ENCODE peak calls at places on chromosomes 4 and X, in nine cellular contexts. H is endodermal cell, D is psoas muscle, N is AG10803, G is tibial artery, C is thoracic aorta, L is fibroblast of pulmonary artery, U is WTC11, R is lower leg skin. W is an unnamed sample.

GRCh38 chrX:120450163-120450562 is 18.9 kb downstream of the LAMP2 start:
- DNase-seq in H (no peak), D (no peak), N (peak), G (no peak), C (no peak), L (no peak), U (no peak), R (no peak), W (peak)

GRCh38 chr4:79578613-79579012 is 170.6 kb upstream of the GK2 start:
- DNase-seq in H (no peak), D (no peak), N (no peak), G (no peak), C (no peak), L (no peak), U (no peak), R (no peak), W (no peak)

GRCh38 chr4:152247271-152247975 is 288.5 kb downstream of the FBXW7 start:
- DNase-seq in H (peak), D (no peak), N (no peak), G (no peak), C (no peak), L (no peak), U (peak), R (no peak), W (no peak)

GRCh38 chr4:119035941-119036737 is 99.5 kb upstream of the MYOZ2 start:
- DNase-seq in H (no peak), D (peak), N (peak), G (no peak), C (no peak), L (no peak), U (no peak), R (no peak), W (no peak)

GRCh38 chrX:41238543-41238942 is 95.4 kb upstream of the DDX3X start:
- DNase-seq in H (no peak), D (no peak), N (peak), G (no peak), C (no peak), L (peak), U (no peak), R (no peak), W (peak)

GRCh38 chr4:112531146-112531545 is 15.2 kb upstream of the NEUROG2 start:
- DNase-seq in H (no peak), D (no peak), N (no peak), G (no peak), C (no peak), L (no peak), U (no peak), R (no peak), W (no peak)

GRCh38 chr4:89316187-89316586 is 8.6 kb upstream of the GPRIN3 start:
- DNase-seq in H (no peak), D (no peak), N (peak), G (no peak), C (no peak), L (peak), U (no peak), R (no peak), W (no peak)

GRCh38 chrX:21612154-21612553 is 46.0 kb downstream of the KLHL34 start:
- DNase-seq in H (no peak), D (no peak), N (no peak), G (no peak), C (no peak), L (no peak), U (no peak), R (no peak), W (no peak)

GRCh38 chrX:103248553-103248952 is 6.4 kb downstream of the TCEAL8 start:
- DNase-seq in H (no peak), D (no peak), N (peak), G (no peak), C (no peak), L (peak), U (no peak), R (no peak), W (peak)

DNA sequence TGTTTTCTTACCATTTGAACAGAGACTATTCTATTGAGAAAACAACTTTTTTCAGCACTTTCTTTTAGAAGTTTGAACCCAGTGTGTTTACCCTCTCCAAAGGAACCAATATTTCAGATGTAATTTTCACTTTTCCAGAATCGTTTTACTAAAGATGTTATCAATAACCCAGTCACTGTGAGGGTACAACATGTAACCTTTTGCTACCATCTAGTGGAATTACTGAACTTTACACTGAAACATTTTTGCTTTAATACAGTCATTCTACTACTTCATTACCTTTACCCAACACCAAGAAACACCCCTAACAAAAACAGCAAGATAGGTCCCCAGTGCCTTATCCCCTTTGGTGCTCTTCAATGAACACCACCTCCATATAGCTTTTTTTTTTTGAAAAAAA is 33.1 kb upstream of the PRDX4 start:
- DNase-seq in H (no peak), D (no peak), N (no peak), G (no peak), C (no peak), L (peak), U (no peak), R (no peak), W (peak)
- TF ChIP-seq CTCF in H (peak), D (peak), N (no peak), G (no peak), C (no peak), L (peak), U (no peak), R (no peak), W (peak)

GRCh38 chrX:5113128-5113527 is 1115.5 kb downstream of the NLGN4X start:
- DNase-seq in H (no peak), D (no peak), N (no peak), G (no peak), C (no peak), L (peak), U (no peak), R (no peak), W (peak)
- TF ChIP-seq CTCF in H (peak), D (no peak), N (no peak), G (peak), C (peak), L (no peak), U (no peak), R (no peak), W (peak)

GRCh38 chr4:136369073-136369472 is 1163.2 kb downstream of the PCDH18 start:
- DNase-seq in H (no peak), D (no peak), N (no peak), G (no peak), C (no peak), L (peak), U (no peak), R (no peak), W (peak)
- TF ChIP-seq CTCF in H (no peak), D (no peak), N (no peak), G (no peak), C (no peak), L (no peak), U (no peak), R (no peak), W (no peak)

GRCh38 chrX:2967998-2968909 is 38.1 kb upstream of the ARSH start:
- DNase-seq in H (peak), D (no peak), N (peak), G (no peak), C (no peak), L (peak), U (no peak), R (peak), W (peak)
- TF ChIP-seq CTCF in H (no peak), D (no peak), N (no peak), G (no peak), C (no peak), L (no peak), U (no peak), R (no peak), W (no peak)

GRCh38 chr4:164023214-164023613 is 528.7 kb downstream of the TMA16 start:
- DNase-seq in H (no peak), D (no peak), N (no peak), G (no peak), C (no peak), L (no peak), U (no peak), R (no peak), W (no peak)
- TF ChIP-seq CTCF in H (peak), D (no peak), N (no peak), G (no peak), C (no peak), L (no peak), U (no peak), R (no peak), W (no peak)

GRCh38 chr4:147407261-147408045 is 73.4 kb upstream of the EDNRA start:
- DNase-seq in H (peak), D (no peak), N (no peak), G (no peak), C (no peak), L (no peak), U (peak), R (no peak), W (no peak)
- TF ChIP-seq CTCF in H (peak), D (no peak), N (peak), G (peak), C (no peak), L (peak), U (peak), R (no peak), W (peak)

GRCh38 chr4:138576684-138577083 is 334.5 kb upstream of the SLC7A11 start:
- DNase-seq in H (peak), D (no peak), N (peak), G (no peak), C (no peak), L (peak), U (no peak), R (no peak), W (peak)
- TF ChIP-seq CTCF in H (peak), D (no peak), N (peak), G (no peak), C (no peak), L (peak), U (no peak), R (no peak), W (peak)

DNA sequence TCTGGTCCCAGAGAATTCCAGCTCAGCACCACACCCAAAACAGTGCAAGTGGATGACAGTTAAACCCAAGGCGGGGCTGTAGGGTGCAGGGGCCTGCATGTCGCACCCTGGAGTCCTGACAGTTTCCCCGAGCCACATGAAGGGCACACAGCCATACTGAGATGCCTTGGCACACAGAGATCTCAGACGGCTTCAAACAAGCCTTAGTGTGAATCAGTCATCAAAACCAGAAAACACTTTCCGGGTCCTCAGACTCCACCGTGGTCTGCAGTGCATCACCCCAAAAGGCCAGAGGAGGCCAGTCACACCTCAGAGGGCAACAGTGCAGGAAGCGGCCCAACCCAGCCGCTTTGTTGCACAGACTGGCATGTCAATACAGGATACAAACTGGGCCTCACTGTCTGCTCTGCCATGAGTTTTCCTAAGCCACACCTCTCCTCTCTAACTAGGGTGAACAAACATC is 64.6 kb upstream of the ENPP6 start:
- DNase-seq in H (peak), D (no peak), N (no peak), G (no peak), C (no peak), L (no peak), U (peak), R (no peak), W (peak)
- TF ChIP-seq CTCF in H (peak), D (no peak), N (no peak), G (no peak), C (no peak), L (no peak), U (no peak), R (no peak), W (no peak)

GRCh38 chrX:35380808-35381700 is 417.1 kb upstream of the MAGEB16 start:
- DNase-seq in H (no peak), D (no peak), N (peak), G (no peak), C (no peak), L (peak), U (no peak), R (no peak), W (peak)
- TF ChIP-seq CTCF in H (peak), D (peak), N (peak), G (no peak), C (peak), L (peak), U (peak), R (no peak), W (peak)

DNA sequence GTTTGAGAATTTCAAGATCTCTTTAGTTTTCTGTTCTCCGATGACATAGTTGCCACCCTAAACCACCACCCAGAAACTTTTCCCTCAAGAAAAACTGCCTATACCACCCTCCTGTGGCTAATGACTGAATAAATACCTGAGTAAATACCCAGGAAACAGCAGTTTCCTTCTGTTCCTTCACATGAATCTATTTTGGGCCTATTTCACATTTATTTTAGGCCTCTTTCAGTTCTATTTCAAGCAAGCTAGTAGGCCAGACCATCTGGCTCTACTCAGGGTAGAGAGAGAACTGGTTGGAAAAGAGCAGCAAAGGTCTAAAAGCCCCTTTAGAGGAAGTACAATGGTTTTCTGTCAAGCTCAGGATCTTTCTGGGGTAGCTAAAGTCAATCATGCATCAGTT is 23.4 kb downstream of the ARHGEF9 start:
- DNase-seq in H (no peak), D (no peak), N (no peak), G (no peak), C (no peak), L (peak), U (no peak), R (no peak), W (no peak)
- TF ChIP-seq CTCF in H (peak), D (no peak), N (no peak), G (peak), C (peak), L (peak), U (no peak), R (no peak), W (no peak)